ENCODE peak calls at places on chromosomes 7 and 10, in ten cellular contexts. X is lower leg skin, Q is ovary, N is stomach, D is breast epithelium, I is prostate gland, Z is adrenal gland, H is heart left ventricle, M is sigmoid colon, J is HCT116. C is an unnamed sample.

GRCh38 chr10:44890721-44891550 is 20.2 kb upstream of the TMEM72 start:
- DNase-seq in X (peak; percentile 80), Q (no peak), N (no peak), D (no peak), I (no peak), Z (no peak), H (no peak), M (no peak), J (no peak), C (no peak)

GRCh38 chr7:144397086-144397485 is 6.4 kb downstream of the NOBOX start:
- DNase-seq in X (no peak), Q (no peak), N (no peak), D (no peak), I (no peak), Z (no peak), H (no peak), M (no peak), J (no peak), C (no peak)

GRCh38 chr7:22001345-22002004 is 55.8 kb upstream of the CDCA7L start:
- DNase-seq in X (no peak), Q (no peak), N (no peak), D (no peak), I (peak; percentile 26), Z (peak; percentile 26), H (no peak), M (no peak), J (peak; percentile 36), C (peak; percentile 81)

GRCh38 chr7:128165927-128166420 is 75.1 kb upstream of the LEP start:
- DNase-seq in X (peak; percentile 72), Q (no peak), N (no peak), D (no peak), I (no peak), Z (no peak), H (no peak), M (no peak), J (no peak), C (no peak)

GRCh38 chr7:35253680-35254495 is at the start of gene TBX20:
- DNase-seq in X (no peak), Q (no peak), N (peak; percentile 35), D (no peak), I (no peak), Z (peak; percentile 35), H (peak; percentile 91), M (no peak), J (no peak), C (no peak)

GRCh38 chr10:96250349-96250748 is 21.0 kb downstream of the BLNK start:
- DNase-seq in X (no peak), Q (no peak), N (no peak), D (no peak), I (no peak), Z (no peak), H (no peak), M (no peak), J (no peak), C (no peak)

GRCh38 chr7:67854236-67854635 is 857.6 kb downstream of the TYW1 start:
- DNase-seq in X (no peak), Q (no peak), N (no peak), D (no peak), I (no peak), Z (no peak), H (no peak), M (no peak), J (no peak), C (no peak)

GRCh38 chr10:64547168-64547567 is 1026.0 kb downstream of the REEP3 start:
- DNase-seq in X (no peak), Q (no peak), N (no peak), D (no peak), I (no peak), Z (no peak), H (no peak), M (no peak), J (no peak), C (no peak)

GRCh38 chr7:105487559-105488218 is 34.4 kb downstream of the PUS7 start:
- DNase-seq in X (no peak), Q (no peak), N (no peak), D (no peak), I (peak; percentile 21), Z (no peak), H (no peak), M (no peak), J (no peak), C (peak; percentile 25)

GRCh38 chr10:31322647-31323046 is 3.6 kb downstream of the ZEB1 start:
- DNase-seq in X (no peak), Q (no peak), N (no peak), D (no peak), I (no peak), Z (no peak), H (no peak), M (no peak), J (no peak), C (no peak)

GRCh38 chr7:35004531-35005096 is 32.7 kb downstream of the DPY19L1 start:
- DNase-seq in X (no peak), Q (no peak), N (no peak), D (no peak), I (no peak), Z (no peak), H (no peak), M (no peak), J (peak; percentile 71), C (no peak)

GRCh38 chr10:7705341-7705740 is 2.2 kb downstream of the ITIH2 start:
- DNase-seq in X (no peak), Q (no peak), N (no peak), D (no peak), I (no peak), Z (no peak), H (no peak), M (no peak), J (no peak), C (no peak)
- TF ChIP-seq POLR2A in X (no peak), Q (no peak), N (no peak), D (no peak), I (no peak), Z (no peak), H (no peak), M (no peak), J (no peak), C (no peak)

GRCh38 chr7:23013715-23014649 is at the start of gene HYCC1:
- DNase-seq in X (peak; percentile 100), Q (peak; percentile 98), N (peak; percentile 99), D (peak; percentile 99), I (peak; percentile 99), Z (peak; percentile 98), H (peak; percentile 99), M (peak; percentile 100), J (peak; percentile 98), C (peak; percentile 98)
- TF ChIP-seq POLR2A in X (no peak), Q (peak; percentile 78), N (peak; percentile 72), D (peak; percentile 90), I (peak; percentile 98), Z (peak; percentile 53), H (peak; percentile 98), M (peak; percentile 92), J (peak; percentile 89), C (peak; percentile 100)

DNA sequence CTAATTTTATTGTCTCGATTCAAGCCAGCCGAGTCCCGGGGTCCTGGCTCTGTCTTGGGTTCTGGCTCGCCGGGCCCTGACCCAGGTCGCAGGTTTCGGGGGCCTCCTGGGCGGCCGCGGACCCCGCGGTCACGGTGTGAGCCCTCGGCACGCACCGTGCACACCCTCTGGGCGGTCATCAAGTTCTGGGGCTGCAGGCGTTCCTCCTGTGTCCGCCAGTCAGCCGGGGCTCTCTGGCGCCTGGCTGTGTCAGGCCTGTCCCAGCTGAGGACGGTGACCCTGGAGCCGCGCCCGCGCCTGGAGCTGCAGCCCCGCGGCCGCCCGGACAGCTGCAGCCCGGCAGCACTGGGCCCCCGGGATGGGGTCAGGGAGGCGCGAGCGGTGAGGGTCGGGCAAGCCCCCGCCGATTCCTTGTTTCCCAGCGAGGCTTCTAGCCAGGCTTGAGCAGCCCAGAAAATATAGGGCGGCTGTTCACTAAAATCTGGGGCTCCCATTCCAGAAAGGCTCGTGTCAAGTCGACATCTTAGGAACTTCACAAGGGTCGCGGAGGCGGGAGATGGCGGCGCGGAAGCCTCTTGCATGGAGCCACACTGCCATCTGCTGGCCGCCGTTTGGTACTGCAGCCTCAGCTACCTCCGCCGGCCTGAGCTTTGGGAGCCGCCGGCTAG is 4.2 kb upstream of the HOXA7 start:
- DNase-seq in X (peak; percentile 99), Q (peak; percentile 88), N (peak; percentile 88), D (peak; percentile 87), I (peak; percentile 90), Z (peak; percentile 87), H (peak; percentile 85), M (peak; percentile 94), J (no peak), C (peak; percentile 98)
- TF ChIP-seq POLR2A in X (no peak), Q (no peak), N (no peak), D (no peak), I (peak; percentile 8), Z (no peak), H (no peak), M (no peak), J (no peak), C (no peak)

GRCh38 chr10:56091872-56092271 is 269.2 kb downstream of the ZWINT start:
- DNase-seq in X (no peak), Q (no peak), N (no peak), D (no peak), I (no peak), Z (no peak), H (no peak), M (no peak), J (no peak), C (no peak)
- TF ChIP-seq POLR2A in X (no peak), Q (no peak), N (no peak), D (no peak), I (no peak), Z (no peak), H (no peak), M (no peak), J (no peak), C (no peak)

GRCh38 chr10:58839771-58840170 is 327.1 kb downstream of the BICC1 start:
- DNase-seq in X (no peak), Q (no peak), N (no peak), D (no peak), I (no peak), Z (no peak), H (no peak), M (no peak), J (no peak), C (no peak)
- TF ChIP-seq POLR2A in X (no peak), Q (no peak), N (no peak), D (no peak), I (no peak), Z (no peak), H (no peak), M (no peak), J (no peak), C (no peak)

C was measured in H54.